ENCODE peak calls at places on chromosomes 2 and 18, in nine cellular contexts. Y is CD8-positive, alpha-beta T cell; X is T-helper 2 cell; V is GM04504; Z is upper lobe of right lung; S is ACHN; N is pancreas; J is GM12892; Q is stimulated activated CD4-positive, alpha-beta T cell treated with anti-CD3 and anti-CD28 coated beads, Interleukin-2, amount 100 ng/mL, for 48 hours. T is an unnamed sample.

GRCh38 chr2:228541794-228542193 is 360.3 kb upstream of the SPHKAP start:
- DNase-seq in Y (no peak), X (no peak), V (no peak), Z (no peak), S (no peak), N (no peak), J (no peak), Q (no peak), T (no peak)

GRCh38 chr18:35143615-35144596 is 96.9 kb upstream of the ZNF397 start:
- DNase-seq in Y (no peak), X (no peak), V (peak), Z (no peak), S (peak), N (no peak), J (no peak), Q (peak), T (peak)

GRCh38 chr2:239240480-239240881 is 160.3 kb downstream of the HDAC4 start:
- DNase-seq in Y (no peak), X (no peak), V (no peak), Z (no peak), S (no peak), N (no peak), J (no peak), Q (no peak), T (no peak)

GRCh38 chr18:22314406-22314805 is 103.3 kb downstream of the CTAGE1 start:
- DNase-seq in Y (no peak), X (no peak), V (peak), Z (no peak), S (no peak), N (no peak), J (no peak), Q (no peak), T (no peak)

GRCh38 chr2:166375736-166376487 is at the start of gene SCN9A:
- DNase-seq in Y (no peak), X (no peak), V (no peak), Z (peak), S (peak), N (peak), J (no peak), Q (no peak), T (peak)

GRCh38 chr2:28137221-28137620 is 246.7 kb downstream of the BABAM2 start:
- DNase-seq in Y (no peak), X (no peak), V (peak), Z (no peak), S (peak), N (no peak), J (no peak), Q (no peak), T (no peak)

GRCh38 chr18:505483-506122 is 5.1 kb upstream of the COLEC12 start:
- DNase-seq in Y (no peak), X (no peak), V (no peak), Z (no peak), S (no peak), N (no peak), J (no peak), Q (no peak), T (no peak)

GRCh38 chr2:61471905-61472805 is 1.3 kb upstream of the USP34 start:
- DNase-seq in Y (no peak), X (no peak), V (no peak), Z (no peak), S (peak), N (no peak), J (no peak), Q (no peak), T (peak)

GRCh38 chr2:151337643-151338042 is 19.7 kb upstream of the TNFAIP6 start:
- DNase-seq in Y (no peak), X (no peak), V (no peak), Z (no peak), S (no peak), N (no peak), J (no peak), Q (no peak), T (no peak)

GRCh38 chr18:46199515-46200147 is 95.4 kb downstream of the HAUS1 start:
- DNase-seq in Y (no peak), X (no peak), V (no peak), Z (no peak), S (no peak), N (no peak), J (no peak), Q (no peak), T (no peak)

GRCh38 chr2:134070281-134070731 is 183.6 kb upstream of the MGAT5 start:
- DNase-seq in Y (no peak), X (no peak), V (no peak), Z (no peak), S (no peak), N (no peak), J (no peak), Q (no peak), T (no peak)

GRCh38 chr2:7997279-7997678 is 684.6 kb upstream of the ID2 start:
- DNase-seq in Y (no peak), X (no peak), V (no peak), Z (no peak), S (no peak), N (no peak), J (no peak), Q (no peak), T (no peak)

GRCh38 chr2:10414591-10414990 is 33.5 kb downstream of the ODC1 start:
- DNase-seq in Y (no peak), X (no peak), V (no peak), Z (no peak), S (no peak), N (no peak), J (no peak), Q (no peak), T (peak)

GRCh38 chr2:10317646-10318045 is 14.9 kb downstream of the HPCAL1 start:
- DNase-seq in Y (no peak), X (no peak), V (no peak), Z (no peak), S (no peak), N (no peak), J (no peak), Q (no peak), T (no peak)

GRCh38 chr2:183024701-183025100 is 13.6 kb downstream of the NCKAP1 start:
- DNase-seq in Y (no peak), X (no peak), V (peak), Z (no peak), S (no peak), N (no peak), J (no peak), Q (no peak), T (no peak)

GRCh38 chr2:97739893-97740245 is 26.5 kb downstream of the ZAP70 start:
- DNase-seq in Y (no peak), X (no peak), V (no peak), Z (peak), S (no peak), N (no peak), J (no peak), Q (no peak), T (no peak)